ENCODE peak calls at places on chromosomes 1 and 21, in nine cellular contexts. C is adrenal gland, L is ovary, Z is uterus, Y is GM12878, W is endothelial cell of umbilical vein, S is breast epithelium, F is prostate gland, P is transverse colon. B is an unnamed sample.

GRCh38 chr1:24199291-24199900 is 12.3 kb upstream of the IFNLR1 start:
- DNase-seq in P (peak), Y (no peak), L (peak), W (peak), Z (peak), F (peak), C (peak), S (no peak), B (peak)

GRCh38 chr1:176315519-176316220 is 108.6 kb upstream of the COP1 start:
- DNase-seq in W (no peak), S (no peak), L (no peak), C (no peak), P (no peak), F (no peak), Z (no peak), Y (peak), B (no peak)

GRCh38 chr1:27402349-27402754 is 9.9 kb downstream of the GPR3 start:
- DNase-seq in Y (no peak), S (peak), L (peak), W (peak), Z (peak), C (peak), P (peak), F (peak), B (peak)

GRCh38 chr21:14523234-14523633 is 22.9 kb downstream of the SAMSN1 start:
- DNase-seq in W (no peak), P (no peak), F (no peak), C (no peak), S (no peak), Y (no peak), L (no peak), Z (no peak), B (peak)

GRCh38 chr1:3051270-3052268 is 17.4 kb upstream of the PRDM16 start:
- DNase-seq in C (no peak), S (no peak), Z (no peak), Y (no peak), P (no peak), L (no peak), W (no peak), F (no peak), B (peak)

GRCh38 chr1:101200513-101200912 is 36.3 kb upstream of the S1PR1 start:
- DNase-seq in S (no peak), Y (no peak), P (no peak), F (no peak), Z (no peak), L (no peak), W (no peak), C (no peak), B (no peak)

GRCh38 chr1:39620659-39621165 is 18.7 kb downstream of the HEYL start:
- DNase-seq in W (no peak), F (no peak), Y (no peak), Z (no peak), S (no peak), P (no peak), C (no peak), L (no peak), B (no peak)

GRCh38 chr1:215543191-215543606 is 23.9 kb upstream of the KCTD3 start:
- DNase-seq in S (no peak), P (no peak), W (no peak), F (peak), Y (peak), C (peak), L (no peak), Z (no peak), B (no peak)

GRCh38 chr21:35965699-35966098 is 94.6 kb downstream of the SETD4 start:
- DNase-seq in W (no peak), S (no peak), L (no peak), F (no peak), C (no peak), Y (no peak), Z (no peak), P (no peak), B (no peak)

GRCh38 chr1:117048431-117049133 is 11.5 kb upstream of the TTF2 start:
- DNase-seq in S (no peak), P (no peak), Y (no peak), Z (no peak), W (no peak), L (no peak), C (no peak), F (no peak), B (peak)

GRCh38 chr1:20063861-20064292 is 6.1 kb upstream of the PLA2G5 start:
- DNase-seq in F (no peak), L (no peak), S (no peak), Y (no peak), Z (no peak), P (no peak), C (no peak), W (peak), B (no peak)

DNA sequence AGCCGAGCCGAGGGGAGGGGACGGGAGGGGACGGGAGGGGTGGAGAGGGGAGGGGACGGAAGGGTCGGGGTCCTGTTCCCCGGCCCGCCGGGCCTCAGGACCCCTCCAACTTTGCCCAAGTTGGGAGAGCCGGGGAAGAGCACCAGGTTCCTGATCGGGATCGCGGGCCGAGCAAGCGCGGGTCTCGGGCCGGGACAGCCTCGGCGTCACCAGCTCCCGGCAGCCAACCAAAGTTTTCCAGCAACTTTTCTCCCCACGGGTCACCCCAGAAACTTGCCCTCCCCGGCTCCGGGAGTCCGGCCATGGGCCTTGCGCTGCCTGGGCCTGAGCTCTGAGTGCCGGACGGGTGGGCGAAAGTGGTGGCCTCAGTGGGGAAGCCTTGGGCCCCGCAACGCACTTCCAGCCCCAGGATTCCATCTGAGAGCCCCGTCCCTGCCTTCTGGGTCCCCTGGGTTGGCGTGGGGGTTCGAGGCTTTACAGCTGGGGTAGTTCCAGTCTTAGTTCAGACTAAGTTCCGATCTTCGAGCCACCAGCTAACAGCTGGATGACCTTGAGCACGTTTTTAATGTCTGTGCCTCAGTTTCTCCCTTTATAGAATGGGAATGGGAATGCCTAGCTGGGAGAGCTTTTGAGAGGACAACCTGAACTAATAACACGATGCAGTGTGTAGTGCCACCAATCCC is 458 bp downstream of the ZC3H12A start:
- DNase-seq in P (peak), F (no peak), C (peak), S (peak), Z (no peak), L (peak), Y (no peak), W (no peak), B (peak)
- TF ChIP-seq POLR2A in P (no peak), F (no peak), C (no peak), S (no peak), Z (no peak), L (no peak), Y (peak), W (no peak), B (no peak)

GRCh38 chr1:86546787-86547221 is at the start of gene CLCA4:
- DNase-seq in Y (no peak), L (no peak), P (no peak), C (no peak), W (peak), F (no peak), S (no peak), Z (no peak), B (no peak)
- H3K27ac ChIP-seq in Y (no peak), L (no peak), P (no peak), C (no peak), W (no peak), F (no peak), S (peak), Z (no peak), B (no peak)

GRCh38 chr1:9912264-9912936 is 2.3 kb upstream of the CTNNBIP1 start:
- DNase-seq in F (no peak), W (no peak), L (no peak), Y (no peak), C (no peak), S (no peak), P (peak), Z (no peak), B (no peak)

GRCh38 chr1:9908846-9909221 is 1.2 kb downstream of the CTNNBIP1 start:
- DNase-seq in Z (no peak), W (no peak), Y (no peak), F (no peak), S (no peak), P (no peak), L (no peak), C (no peak), B (no peak)

GRCh38 chr1:9909222-9910046 is 635 bp downstream of the CTNNBIP1 start:
- DNase-seq in P (peak), C (peak), F (no peak), Z (peak), W (peak), Y (no peak), S (no peak), L (peak), B (peak)

GRCh38 chr1:9910080-9910424 is at the start of gene CTNNBIP1:
- DNase-seq in S (no peak), F (no peak), P (no peak), L (no peak), W (no peak), Y (no peak), Z (no peak), C (no peak), B (no peak)

GRCh38 chr1:9910425-9911178 is 533 bp upstream of the CTNNBIP1 start:
- DNase-seq in S (peak), C (peak), L (peak), W (peak), Z (peak), F (peak), Y (peak), P (peak), B (peak)
- TF ChIP-seq POLR2A in S (peak), C (peak), L (peak), W (peak), Z (peak), F (peak), Y (peak), P (peak), B (no peak)

DNA sequence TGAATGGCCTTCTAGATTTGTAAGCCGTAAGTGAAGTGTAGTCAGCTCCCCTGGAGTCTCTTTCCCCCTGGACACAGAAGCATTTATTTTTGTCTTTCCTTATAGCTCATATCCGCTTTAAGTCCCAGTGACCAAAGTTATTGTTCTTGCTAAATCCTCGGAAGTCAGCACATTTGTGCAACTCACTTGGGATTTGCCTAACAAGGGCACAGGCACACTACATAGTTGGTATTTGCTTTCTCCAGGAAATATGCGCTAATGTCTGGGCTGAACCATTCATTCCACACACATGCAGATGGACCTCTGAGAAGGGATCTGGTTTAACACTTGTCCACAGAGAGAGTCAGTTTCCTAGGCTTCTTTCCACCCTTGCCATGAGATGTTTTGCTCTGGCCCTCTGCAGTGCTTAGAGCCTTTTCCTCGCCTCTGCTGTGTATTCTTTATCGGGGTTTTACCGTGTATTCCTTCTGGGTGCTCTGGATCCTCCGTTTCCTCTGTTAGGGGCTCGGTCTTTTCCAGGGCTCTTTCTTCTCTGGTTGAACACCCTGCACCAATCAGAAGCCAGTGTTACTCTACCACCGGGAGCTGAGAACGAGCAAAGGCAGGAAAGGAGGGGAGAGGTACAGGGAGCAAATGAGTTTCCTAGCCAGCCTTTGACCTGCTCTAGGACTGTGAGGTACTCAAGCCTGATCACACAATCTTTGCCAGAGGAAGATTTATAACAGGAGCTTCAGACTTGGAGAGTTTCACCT is 72.4 kb downstream of the ABCA4 start:
- DNase-seq in Z (no peak), C (peak), L (no peak), Y (no peak), P (no peak), F (no peak), S (no peak), W (peak), B (peak)
- H3K27ac ChIP-seq in Z (peak), C (no peak), L (no peak), Y (no peak), P (no peak), F (no peak), S (peak), W (peak), B (peak)

GRCh38 chr1:43993206-43993914 is 2.0 kb downstream of the CCDC24 start:
- DNase-seq in F (no peak), L (no peak), P (no peak), Z (no peak), S (no peak), C (no peak), W (no peak), Y (no peak), B (no peak)

GRCh38 chr1:43990271-43991199 is 864 bp upstream of the CCDC24 start:
- DNase-seq in Y (no peak), S (no peak), F (no peak), Z (no peak), L (no peak), P (no peak), W (no peak), C (no peak), B (no peak)

GRCh38 chr1:43991200-43991475 is 261 bp upstream of the CCDC24 start:
- DNase-seq in W (no peak), Z (no peak), P (no peak), Y (no peak), C (no peak), S (no peak), F (no peak), L (no peak), B (no peak)

GRCh38 chr1:43992232-43992995 is 1.0 kb downstream of the CCDC24 start:
- DNase-seq in C (no peak), P (no peak), Y (no peak), W (no peak), S (no peak), Z (no peak), F (no peak), L (no peak), B (no peak)

GRCh38 chr1:43991476-43992231 is at the start of gene CCDC24:
- DNase-seq in L (peak), Y (no peak), C (peak), F (peak), S (peak), Z (peak), W (peak), P (peak), B (peak)
- TF ChIP-seq POLR2A in L (no peak), Y (peak), C (peak), F (peak), S (no peak), Z (peak), W (peak), P (peak), B (no peak)

GRCh38 chr1:161732319-161732718 is 11.0 kb downstream of the FCRLB start:
- DNase-seq in W (no peak), Z (no peak), Y (no peak), C (no peak), F (no peak), P (no peak), S (no peak), L (no peak), B (no peak)

GRCh38 chr1:161728376-161729226 is 7.3 kb downstream of the FCRLB start:
- DNase-seq in C (no peak), L (no peak), Z (no peak), S (no peak), Y (no peak), W (no peak), F (no peak), P (no peak), B (no peak)

GRCh38 chr1:161727343-161727924 is 6.1 kb downstream of the FCRLB start:
- DNase-seq in P (peak), F (no peak), W (no peak), Z (no peak), C (no peak), Y (no peak), L (no peak), S (no peak), B (no peak)

GRCh38 chr1:161731241-161731640 is 9.9 kb downstream of the FCRLB start:
- DNase-seq in S (no peak), P (no peak), Y (no peak), W (no peak), C (no peak), L (no peak), F (no peak), Z (no peak), B (no peak)

GRCh38 chr1:161730050-161730564 is 8.8 kb downstream of the FCRLB start:
- DNase-seq in Z (no peak), S (no peak), P (no peak), C (no peak), Y (no peak), W (peak), L (no peak), F (no peak), B (no peak)
- H3K27ac ChIP-seq in Z (no peak), S (no peak), P (no peak), C (no peak), Y (peak), W (peak), L (no peak), F (no peak), B (no peak)

DNA sequence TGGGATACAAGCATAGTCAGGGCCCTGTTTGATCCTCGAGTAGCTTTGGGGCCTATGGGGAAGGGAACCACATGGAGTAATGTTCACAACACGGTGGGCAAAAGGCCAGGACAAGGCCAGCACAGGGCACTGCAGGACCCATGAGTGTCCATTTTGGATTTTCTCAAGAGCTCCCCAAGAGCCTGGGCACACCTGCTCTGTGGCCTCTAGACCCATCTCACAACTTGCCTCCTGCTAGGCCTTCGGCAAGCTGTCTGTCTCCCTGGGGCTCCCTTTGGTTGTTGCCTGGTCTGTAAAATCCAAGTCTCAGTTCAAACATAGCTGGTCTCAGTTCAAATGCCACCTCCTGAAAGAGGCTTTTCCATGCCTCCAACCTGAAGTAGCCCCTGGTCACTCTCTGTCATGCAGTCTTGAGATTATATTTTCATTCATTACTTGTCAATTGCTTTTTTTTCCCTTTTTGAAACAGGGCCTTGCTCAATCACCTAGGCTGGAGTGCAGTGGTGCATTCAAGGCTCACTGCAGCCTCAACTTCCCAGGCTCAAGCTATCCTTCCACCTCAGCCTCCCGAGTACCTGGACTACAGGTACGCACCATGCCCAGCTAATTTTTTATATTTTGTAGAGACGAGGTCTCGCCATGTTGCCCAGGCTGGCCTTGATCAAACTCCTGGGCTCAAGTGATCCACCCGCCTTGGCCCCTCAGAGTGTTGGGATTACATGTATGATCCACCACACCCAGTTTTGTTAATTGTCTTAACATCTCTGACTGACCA is 107.4 kb downstream of the MATN1 start:
- DNase-seq in P (no peak), S (no peak), L (no peak), F (no peak), Y (no peak), C (peak), W (no peak), Z (no peak), B (no peak)
- TF ChIP-seq POLR2A in P (no peak), S (no peak), L (no peak), F (no peak), Y (no peak), C (no peak), W (no peak), Z (no peak), B (no peak)

DNA sequence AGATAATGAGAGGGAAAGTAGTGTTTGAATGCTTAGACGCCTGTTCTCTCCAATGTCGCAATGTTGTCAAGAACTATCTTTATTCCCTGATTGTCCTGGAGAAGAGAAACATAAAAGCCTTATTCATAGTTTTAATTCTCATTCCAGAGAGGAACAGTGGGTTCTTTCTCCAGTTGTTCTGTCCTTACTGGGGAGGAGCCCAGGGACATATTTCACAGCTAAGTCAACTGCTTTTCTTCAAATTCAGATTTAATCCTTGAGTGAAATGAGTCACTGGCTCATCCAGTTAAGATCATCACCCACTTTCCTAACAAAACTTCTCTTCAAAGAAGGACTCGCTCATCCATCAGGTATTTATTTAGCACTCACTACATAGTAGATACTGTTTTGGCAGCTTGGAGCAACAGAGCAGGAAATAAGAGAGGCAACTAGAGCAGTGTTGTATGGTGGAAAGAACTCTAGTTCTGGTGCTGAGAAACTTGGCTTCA is 365.7 kb upstream of the USP24 start:
- DNase-seq in P (no peak), L (no peak), S (no peak), F (peak), W (no peak), Z (peak), Y (no peak), C (no peak), B (no peak)
- H3K27ac ChIP-seq in P (peak), L (no peak), S (peak), F (peak), W (no peak), Z (peak), Y (no peak), C (no peak), B (peak)